ENCODE peak calls at places on chromosomes 1 and 21, in six cellular contexts. F is A549, Q is WTC11, H is K562, E is endothelial cell of umbilical vein, O is H1. T is an unnamed sample.

GRCh38 chr1:21468597-21468996 is 28.7 kb downstream of the NBPF3 start:
- DNase-seq in F (peak; percentile 33), Q (peak; percentile 72), H (peak; percentile 46), E (peak; percentile 16), O (no peak), T (no peak)

GRCh38 chr21:44765231-44766013 is 36.2 kb downstream of the UBE2G2 start:
- DNase-seq in F (no peak), Q (no peak), H (peak; percentile 76), E (peak; percentile 6), O (no peak), T (no peak)

GRCh38 chr1:62232885-62233284 is 38.2 kb downstream of the L1TD1 start:
- DNase-seq in F (no peak), Q (no peak), H (no peak), E (no peak), O (no peak), T (no peak)

GRCh38 chr1:200379431-200379755 is 30.4 kb downstream of the ZNF281 start:
- DNase-seq in F (peak; percentile 92), Q (no peak), H (no peak), E (no peak), O (no peak), T (peak; percentile 36)

GRCh38 chr1:30310966-30311742 is 412.2 kb downstream of the MATN1 start:
- DNase-seq in F (no peak), Q (no peak), H (no peak), E (no peak), O (no peak), T (no peak)

GRCh38 chr1:167510244-167510643 is 8.1 kb downstream of the CD247 start:
- DNase-seq in F (no peak), Q (no peak), H (no peak), E (no peak), O (no peak), T (no peak)

GRCh38 chr21:42653492-42654061 is at the start of gene PDE9A:
- DNase-seq in F (no peak), Q (peak; percentile 65), H (peak; percentile 54), E (no peak), O (no peak), T (no peak)

GRCh38 chr1:209601809-209602657 is 18.5 kb downstream of the CAMK1G start:
- DNase-seq in F (peak; percentile 60), Q (peak; percentile 37), H (peak; percentile 22), E (peak; percentile 45), O (no peak), T (peak; percentile 3)

GRCh38 chr1:50329332-50329932 is 93.8 kb downstream of the DMRTA2 start:
- DNase-seq in F (no peak), Q (peak; percentile 40), H (peak; percentile 24), E (no peak), O (no peak), T (no peak)

GRCh38 chr1:201898992-201899391 is 10.3 kb downstream of the SHISA4 start:
- DNase-seq in F (no peak), Q (no peak), H (no peak), E (no peak), O (no peak), T (no peak)

GRCh38 chr21:21188513-21189188 is 190.4 kb downstream of the NCAM2 start:
- DNase-seq in F (no peak), Q (no peak), H (no peak), E (no peak), O (no peak), T (no peak)

GRCh38 chr1:8155528-8156186 is 129.5 kb upstream of the ERRFI1 start:
- DNase-seq in F (peak; percentile 44), Q (peak; percentile 32), H (no peak), E (no peak), O (no peak), T (peak; percentile 91)

GRCh38 chr21:44299085-44299457 is 782 bp upstream of the PFKL start:
- DNase-seq in F (no peak), Q (no peak), H (no peak), E (peak; percentile 11), O (no peak), T (no peak)

GRCh38 chr1:66439028-66439427 is 94.9 kb upstream of the SGIP1 start:
- DNase-seq in F (no peak), Q (no peak), H (no peak), E (peak; percentile 45), O (no peak), T (no peak)

GRCh38 chr1:84303154-84303830 is 1.8 kb downstream of the SAMD13 start:
- DNase-seq in F (no peak), Q (no peak), H (peak; percentile 11), E (no peak), O (no peak), T (no peak)

GRCh38 chr1:203625623-203626189 is 926 bp upstream of the ATP2B4 start:
- DNase-seq in F (peak; percentile 58), Q (no peak), H (peak; percentile 74), E (peak; percentile 89), O (no peak), T (peak; percentile 16)

GRCh38 chr1:228180271-228180987 is 14.8 kb downstream of the IBA57 start:
- DNase-seq in F (peak; percentile 43), Q (no peak), H (no peak), E (no peak), O (no peak), T (peak; percentile 25)

GRCh38 chr1:6299557-6300165 is 38.8 kb upstream of the GPR153 start:
- DNase-seq in F (no peak), Q (no peak), H (no peak), E (no peak), O (no peak), T (no peak)

GRCh38 chr1:200302893-200303250 is 107.0 kb downstream of the ZNF281 start:
- DNase-seq in F (peak; percentile 47), Q (peak; percentile 14), H (no peak), E (peak; percentile 40), O (no peak), T (no peak)

GRCh38 chr1:172641492-172641891 is 17.4 kb upstream of the FASLG start:
- DNase-seq in F (no peak), Q (no peak), H (no peak), E (no peak), O (no peak), T (no peak)

GRCh38 chr1:4561213-4561612 is 93.2 kb upstream of the AJAP1 start:
- DNase-seq in F (no peak), Q (no peak), H (no peak), E (no peak), O (no peak), T (no peak)

GRCh38 chr21:14403681-14404318 is 20.9 kb upstream of the HSPA13 start:
- DNase-seq in F (peak; percentile 28), Q (no peak), H (peak; percentile 49), E (peak; percentile 45), O (no peak), T (peak; percentile 19)

GRCh38 chr1:27564710-27565649 is 39.0 kb downstream of the AHDC1 start:
- DNase-seq in F (no peak), Q (no peak), H (no peak), E (no peak), O (no peak), T (no peak)

GRCh38 chr1:98761238-98761637 is 99.7 kb downstream of the SNX7 start:
- DNase-seq in F (peak; percentile 33), Q (peak; percentile 24), H (no peak), E (no peak), O (no peak), T (peak; percentile 15)

GRCh38 chr1:222914861-222915632 is 100.2 kb downstream of the DISP1 start:
- DNase-seq in F (peak; percentile 47), Q (no peak), H (no peak), E (peak; percentile 28), O (no peak), T (no peak)

GRCh38 chr1:59394706-59395417 is 98.0 kb downstream of the FGGY start:
- DNase-seq in F (no peak), Q (no peak), H (no peak), E (no peak), O (no peak), T (no peak)

GRCh38 chr1:25861316-25862286 is 2.3 kb upstream of the AUNIP start:
- DNase-seq in F (no peak), Q (no peak), H (peak; percentile 89), E (peak; percentile 15), O (no peak), T (peak; percentile 82)

GRCh38 chr1:91569411-91570104 is 68.9 kb downstream of the CDC7 start:
- DNase-seq in F (peak; percentile 46), Q (no peak), H (no peak), E (peak; percentile 82), O (no peak), T (no peak)
- TF ChIP-seq JUN in F (no peak), Q (no peak), H (no peak), E (peak; percentile 29), O (no peak), T (no peak)

DNA sequence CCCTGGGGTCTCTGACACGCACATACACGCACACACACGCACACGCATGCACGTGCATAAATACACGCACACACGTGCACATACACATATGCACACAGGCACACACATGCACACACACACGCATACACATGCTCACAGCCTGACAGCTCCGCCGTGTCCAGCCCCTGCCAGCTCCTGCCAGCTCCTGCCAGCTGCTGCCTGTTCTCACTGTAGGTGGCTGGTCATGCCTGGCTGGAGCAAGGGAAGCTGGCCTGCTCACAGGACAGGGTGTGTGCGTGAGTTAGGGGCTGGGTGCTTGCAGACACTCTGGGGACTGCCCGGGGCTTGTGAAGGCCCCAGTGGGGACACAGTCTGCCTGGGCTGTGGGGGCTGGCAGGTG is 4.9 kb downstream of the PLCH2 start:
- DNase-seq in F (no peak), Q (no peak), H (no peak), E (no peak), O (no peak), T (no peak)
- TF ChIP-seq JUN in F (no peak), Q (no peak), H (no peak), E (no peak), O (no peak), T (no peak)

GRCh38 chr1:94269921-94270320 is 32.5 kb upstream of the ARHGAP29 start:
- DNase-seq in F (no peak), Q (no peak), H (no peak), E (no peak), O (no peak), T (no peak)

GRCh38 chr1:94260635-94261387 is 23.4 kb upstream of the ARHGAP29 start:
- DNase-seq in F (no peak), Q (no peak), H (no peak), E (no peak), O (no peak), T (no peak)

GRCh38 chr1:94270801-94271203 is 33.4 kb upstream of the ARHGAP29 start:
- DNase-seq in F (no peak), Q (no peak), H (no peak), E (peak; percentile 42), O (no peak), T (no peak)

GRCh38 chr1:94265011-94265422 is 27.6 kb upstream of the ARHGAP29 start:
- DNase-seq in F (no peak), Q (no peak), H (no peak), E (peak; percentile 86), O (no peak), T (no peak)

DNA sequence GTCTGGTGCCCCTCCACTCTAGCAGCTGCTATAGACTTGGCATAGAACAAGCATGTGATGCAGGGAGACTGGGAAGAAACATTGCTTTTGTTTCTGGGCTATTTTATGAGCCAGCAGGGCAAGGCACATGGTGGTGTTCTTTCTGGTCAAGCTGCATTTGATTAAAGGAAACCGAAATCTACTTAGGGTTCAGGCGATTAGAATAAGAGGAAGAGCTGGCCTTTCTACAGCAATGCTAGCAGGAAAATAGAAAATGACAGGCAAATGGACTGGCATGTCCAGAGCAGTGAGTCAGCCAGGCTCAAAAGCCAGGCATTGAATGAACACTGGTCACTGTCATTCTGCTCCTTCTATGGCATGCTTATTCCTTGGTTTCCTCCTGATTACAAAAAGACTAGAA is 28.5 kb upstream of the ARHGAP29 start:
- DNase-seq in F (no peak), Q (no peak), H (no peak), E (peak; percentile 77), O (no peak), T (no peak)
- TF ChIP-seq JUN in F (no peak), Q (no peak), H (no peak), E (peak; percentile 20), O (no peak), T (no peak)

GRCh38 chr1:86154581-86155060 is 2.0 kb downstream of the COL24A1 start:
- DNase-seq in F (no peak), Q (peak; percentile 38), H (no peak), E (no peak), O (no peak), T (no peak)
- TF ChIP-seq JUN in F (no peak), Q (no peak), H (no peak), E (no peak), O (no peak), T (no peak)

T was measured in HepG2.